ENCODE peak calls at places on chromosomes 6 and 20, in eight cellular contexts. One of them, this sample, is unnamed. For H3K4me1 and H3K9me3, the result is how much of the 10 kb centered on the place peaks cover.

GRCh38 chr6:5936611-5937010 is 70.1 kb downstream of the NRN1 start:
- DNase-seq in suprapubic skin: no peak
- DNase-seq in prostate gland: no peak
- DNase-seq in body of pancreas: no peak
- DNase-seq in A549: no peak
- DNase-seq in K562: no peak
- DNase-seq in uterus: no peak
- DNase-seq in right lobe of liver: no peak
- DNase-seq in this sample: no peak

GRCh38 chr6:116562614-116563013 is 8.7 kb upstream of the RWDD1 start:
- DNase-seq in suprapubic skin: no peak
- DNase-seq in uterus: no peak
- DNase-seq in K562: peak
- DNase-seq in A549: no peak
- DNase-seq in right lobe of liver: no peak
- DNase-seq in body of pancreas: no peak
- DNase-seq in prostate gland: no peak
- DNase-seq in this sample: no peak

GRCh38 chr6:33935439-33936080 is 131.8 kb upstream of the MLN start:
- DNase-seq in right lobe of liver: no peak
- DNase-seq in K562: no peak
- DNase-seq in suprapubic skin: no peak
- DNase-seq in prostate gland: no peak
- DNase-seq in body of pancreas: no peak
- DNase-seq in uterus: no peak
- DNase-seq in A549: no peak
- DNase-seq in this sample: no peak

GRCh38 chr6:14450133-14451040 is 332.8 kb downstream of the CD83 start:
- DNase-seq in body of pancreas: no peak
- DNase-seq in prostate gland: no peak
- DNase-seq in A549: no peak
- DNase-seq in right lobe of liver: no peak
- DNase-seq in K562: no peak
- DNase-seq in suprapubic skin: no peak
- DNase-seq in uterus: no peak
- DNase-seq in this sample: no peak

GRCh38 chr6:53829698-53830221 is 35.0 kb downstream of the LRRC1 start:
- DNase-seq in body of pancreas: no peak
- DNase-seq in suprapubic skin: no peak
- DNase-seq in right lobe of liver: no peak
- DNase-seq in K562: no peak
- DNase-seq in A549: no peak
- DNase-seq in uterus: no peak
- DNase-seq in prostate gland: no peak
- DNase-seq in this sample: peak

GRCh38 chr6:157229733-157230132 is 93.6 kb downstream of the TMEM242 start:
- DNase-seq in A549: no peak
- DNase-seq in right lobe of liver: no peak
- DNase-seq in suprapubic skin: peak
- DNase-seq in body of pancreas: no peak
- DNase-seq in K562: no peak
- DNase-seq in prostate gland: no peak
- DNase-seq in uterus: no peak
- DNase-seq in this sample: peak

GRCh38 chr6:42030585-42031506 is 19.5 kb upstream of the TAF8 start:
- DNase-seq in prostate gland: no peak
- DNase-seq in uterus: no peak
- DNase-seq in A549: no peak
- DNase-seq in body of pancreas: no peak
- DNase-seq in suprapubic skin: no peak
- DNase-seq in K562: peak
- DNase-seq in right lobe of liver: no peak
- DNase-seq in this sample: no peak

GRCh38 chr20:46388945-46389344 is 17.5 kb downstream of the ELMO2 start:
- DNase-seq in uterus: no peak
- DNase-seq in prostate gland: no peak
- DNase-seq in K562: no peak
- DNase-seq in A549: no peak
- DNase-seq in suprapubic skin: no peak
- DNase-seq in right lobe of liver: no peak
- DNase-seq in body of pancreas: no peak
- DNase-seq in this sample: no peak

GRCh38 chr6:37732688-37733087 is 35.0 kb upstream of the MDGA1 start:
- DNase-seq in body of pancreas: no peak
- DNase-seq in prostate gland: no peak
- DNase-seq in K562: no peak
- DNase-seq in uterus: no peak
- DNase-seq in A549: no peak
- DNase-seq in right lobe of liver: peak
- DNase-seq in suprapubic skin: no peak
- DNase-seq in this sample: no peak

GRCh38 chr6:57173886-57174510 is 1.9 kb downstream of the BAG2 start:
- DNase-seq in uterus: no peak
- DNase-seq in right lobe of liver: no peak
- DNase-seq in A549: peak
- DNase-seq in suprapubic skin: no peak
- DNase-seq in prostate gland: no peak
- DNase-seq in body of pancreas: no peak
- DNase-seq in K562: no peak
- DNase-seq in this sample: no peak

GRCh38 chr6:155287762-155288161 is 23.9 kb downstream of the CLDN20 start:
- DNase-seq in right lobe of liver: no peak
- DNase-seq in K562: no peak
- DNase-seq in prostate gland: no peak
- DNase-seq in A549: no peak
- DNase-seq in suprapubic skin: no peak
- DNase-seq in uterus: no peak
- DNase-seq in body of pancreas: no peak
- DNase-seq in this sample: no peak

GRCh38 chr6:37289931-37290330 is 32.0 kb upstream of the TMEM217 start:
- DNase-seq in K562: no peak
- DNase-seq in uterus: no peak
- DNase-seq in prostate gland: no peak
- DNase-seq in A549: no peak
- DNase-seq in body of pancreas: no peak
- DNase-seq in right lobe of liver: no peak
- DNase-seq in suprapubic skin: no peak
- DNase-seq in this sample: no peak

GRCh38 chr6:117907600-117908245 is 659 bp downstream of the SLC35F1 start:
- DNase-seq in K562: no peak
- DNase-seq in body of pancreas: peak
- DNase-seq in uterus: no peak
- DNase-seq in right lobe of liver: no peak
- DNase-seq in A549: no peak
- DNase-seq in suprapubic skin: no peak
- DNase-seq in prostate gland: no peak
- DNase-seq in this sample: peak

GRCh38 chr6:15299430-15300131 is 53.7 kb downstream of the JARID2 start:
- DNase-seq in K562: peak
- DNase-seq in right lobe of liver: no peak
- DNase-seq in body of pancreas: no peak
- DNase-seq in uterus: no peak
- DNase-seq in suprapubic skin: no peak
- DNase-seq in prostate gland: no peak
- DNase-seq in A549: no peak
- DNase-seq in this sample: no peak

GRCh38 chr6:138161434-138162103 is at the start of gene ARFGEF3:
- DNase-seq in K562: peak
- DNase-seq in right lobe of liver: peak
- DNase-seq in suprapubic skin: no peak
- DNase-seq in A549: peak
- DNase-seq in prostate gland: peak
- DNase-seq in body of pancreas: peak
- DNase-seq in uterus: peak
- DNase-seq in this sample: peak

GRCh38 chr20:48732081-48732829 is 95.5 kb downstream of the PREX1 start:
- DNase-seq in right lobe of liver: no peak
- DNase-seq in K562: no peak
- DNase-seq in suprapubic skin: no peak
- DNase-seq in prostate gland: peak
- DNase-seq in uterus: no peak
- DNase-seq in A549: no peak
- DNase-seq in body of pancreas: no peak
- DNase-seq in this sample: no peak

GRCh38 chr20:4073852-4074741 is 58.7 kb upstream of the RNF24 start:
- DNase-seq in suprapubic skin: no peak
- DNase-seq in K562: no peak
- DNase-seq in right lobe of liver: no peak
- DNase-seq in uterus: no peak
- DNase-seq in body of pancreas: no peak
- DNase-seq in prostate gland: no peak
- DNase-seq in A549: no peak
- DNase-seq in this sample: no peak

GRCh38 chr6:81561071-81561564 is 191.4 kb downstream of the TENT5A start:
- DNase-seq in uterus: no peak
- DNase-seq in K562: no peak
- DNase-seq in suprapubic skin: no peak
- DNase-seq in prostate gland: no peak
- DNase-seq in body of pancreas: no peak
- DNase-seq in A549: no peak
- DNase-seq in right lobe of liver: no peak
- DNase-seq in this sample: no peak

DNA sequence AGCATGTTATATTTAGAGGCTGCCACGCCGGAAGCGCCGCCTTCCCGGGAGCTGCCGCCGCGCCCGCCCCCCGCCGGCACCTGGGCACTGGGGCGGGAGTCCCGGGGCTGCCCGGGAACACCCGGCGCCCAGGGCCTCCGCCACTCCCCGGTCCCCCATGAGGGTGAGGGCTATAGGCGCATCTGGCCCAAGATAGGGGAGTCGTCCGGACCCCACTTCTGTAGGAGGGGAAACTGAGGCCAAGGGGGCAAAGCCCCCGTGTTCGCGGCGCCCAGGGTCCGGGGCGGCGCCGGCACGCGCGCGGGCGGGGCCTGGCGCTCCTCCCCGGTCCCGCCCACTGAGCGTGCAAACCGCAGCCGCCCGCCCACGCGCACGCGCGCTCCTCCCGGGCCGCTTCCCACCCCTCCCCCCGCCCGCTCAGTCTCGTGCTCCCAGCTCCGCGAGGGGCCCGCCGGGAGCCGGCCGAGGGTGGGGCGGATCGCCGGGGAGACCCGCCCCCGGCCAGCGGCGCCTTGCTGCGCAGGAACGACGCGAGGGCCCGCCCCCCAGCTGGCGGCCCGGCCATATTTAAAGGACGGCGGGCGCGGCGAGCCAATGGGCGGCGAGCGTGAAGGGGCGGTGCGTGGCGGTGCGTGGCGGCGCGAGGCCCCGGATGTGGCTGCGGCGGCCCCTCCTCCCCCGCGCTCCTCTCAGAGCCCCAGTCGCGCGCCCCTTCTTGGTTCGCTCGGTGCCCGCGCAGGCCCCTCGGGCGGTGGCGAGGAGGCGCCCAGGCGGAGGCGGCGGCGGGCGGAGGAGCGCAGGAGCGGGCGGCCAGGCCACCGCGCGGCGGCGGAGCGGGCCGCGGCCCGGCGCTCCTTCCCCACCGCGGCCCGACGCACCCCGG is at the start of gene LSM14B:
- DNase-seq in body of pancreas: peak
- DNase-seq in A549: peak
- DNase-seq in prostate gland: peak
- DNase-seq in uterus: peak
- DNase-seq in right lobe of liver: peak
- DNase-seq in K562: peak
- DNase-seq in suprapubic skin: peak
- DNase-seq in this sample: peak
- TF ChIP-seq POLR2A in body of pancreas: no peak
- TF ChIP-seq POLR2A in A549: peak
- TF ChIP-seq POLR2A in prostate gland: peak
- TF ChIP-seq POLR2A in uterus: peak
- TF ChIP-seq POLR2A in right lobe of liver: peak
- TF ChIP-seq POLR2A in K562: peak
- TF ChIP-seq POLR2A in suprapubic skin: no peak
- TF ChIP-seq POLR2A in this sample: no peak

DNA sequence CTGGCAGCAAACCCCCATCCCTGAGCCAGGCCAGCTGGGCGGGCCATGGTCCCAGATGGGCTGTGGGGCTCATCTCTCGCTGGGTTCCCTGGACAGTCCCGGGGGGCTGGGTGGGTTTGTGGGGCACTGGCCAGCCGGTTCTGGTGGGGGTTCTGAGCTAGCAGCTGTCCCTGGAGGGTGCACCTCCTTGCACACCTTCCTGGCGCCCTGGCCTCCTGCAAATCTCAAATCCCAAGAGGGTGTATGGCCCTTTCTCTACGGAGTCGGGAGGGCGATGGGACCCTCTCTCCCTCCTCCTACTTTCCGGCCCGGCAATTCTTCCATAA is 1.2 kb upstream of the LAMA5 start:
- DNase-seq in prostate gland: no peak
- DNase-seq in uterus: no peak
- DNase-seq in body of pancreas: no peak
- DNase-seq in A549: no peak
- DNase-seq in suprapubic skin: no peak
- DNase-seq in K562: no peak
- DNase-seq in right lobe of liver: no peak
- DNase-seq in this sample: no peak
- H3K4me1 ChIP-seq in prostate gland: under half
- H3K4me1 ChIP-seq in uterus: under half
- H3K4me1 ChIP-seq in body of pancreas: half or more
- H3K4me1 ChIP-seq in A549: half or more
- H3K4me1 ChIP-seq in suprapubic skin: half or more
- H3K4me1 ChIP-seq in K562: half or more
- H3K4me1 ChIP-seq in right lobe of liver: under half
- H3K4me1 ChIP-seq in this sample: half or more

DNA sequence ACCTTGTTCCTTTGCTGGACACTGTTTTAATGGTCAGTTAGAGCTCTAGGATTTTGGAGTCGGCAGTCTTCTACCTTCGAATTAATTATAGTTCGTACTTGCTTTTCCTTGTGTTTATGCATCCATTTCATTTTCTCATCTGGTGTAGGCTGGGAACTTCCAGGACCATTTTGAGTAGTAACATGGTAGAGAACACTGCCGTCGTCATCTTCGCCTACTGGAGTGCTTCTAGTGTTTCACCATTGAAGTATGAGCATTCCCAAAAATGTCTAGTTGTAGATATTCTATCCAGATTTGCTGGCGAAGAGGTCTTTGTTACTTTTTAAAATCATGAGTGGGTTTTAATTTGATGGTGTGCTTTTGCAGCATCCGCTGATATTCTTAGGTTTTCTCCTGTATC is 36.9 kb downstream of the CDYL start:
- DNase-seq in K562: no peak
- DNase-seq in prostate gland: no peak
- DNase-seq in A549: no peak
- DNase-seq in right lobe of liver: no peak
- DNase-seq in uterus: no peak
- DNase-seq in suprapubic skin: no peak
- DNase-seq in body of pancreas: no peak
- DNase-seq in this sample: no peak
- H3K9me3 ChIP-seq in K562: under half
- H3K9me3 ChIP-seq in prostate gland: under half
- H3K9me3 ChIP-seq in A549: under half
- H3K9me3 ChIP-seq in right lobe of liver: under half
- H3K9me3 ChIP-seq in uterus: under half
- H3K9me3 ChIP-seq in suprapubic skin: under half
- H3K9me3 ChIP-seq in body of pancreas: under half
- H3K9me3 ChIP-seq in this sample: under half

DNA sequence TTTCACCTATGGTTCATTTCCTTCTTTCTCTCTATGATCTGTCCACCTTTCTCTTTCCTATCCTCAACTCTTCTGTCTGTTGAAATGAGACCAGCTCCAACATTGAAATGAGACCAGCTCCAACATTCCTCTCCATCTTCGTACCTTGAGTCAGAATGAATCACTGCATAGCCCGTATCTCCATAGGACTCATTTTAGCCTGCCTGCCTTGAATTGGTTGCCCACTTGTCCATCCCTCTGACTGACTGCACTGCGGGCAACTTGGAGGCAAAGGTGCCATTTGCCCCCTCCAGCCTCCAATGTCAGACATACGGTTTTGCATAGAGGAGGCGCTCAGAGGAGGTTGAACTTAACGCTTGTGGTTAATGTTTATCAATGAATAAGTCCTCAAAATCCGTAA is 579.4 kb upstream of the MAP3K7 start:
- DNase-seq in suprapubic skin: no peak
- DNase-seq in body of pancreas: no peak
- DNase-seq in uterus: no peak
- DNase-seq in right lobe of liver: no peak
- DNase-seq in prostate gland: no peak
- DNase-seq in A549: no peak
- DNase-seq in K562: no peak
- DNase-seq in this sample: no peak
- TF ChIP-seq POLR2A in suprapubic skin: no peak
- TF ChIP-seq POLR2A in body of pancreas: no peak
- TF ChIP-seq POLR2A in uterus: no peak
- TF ChIP-seq POLR2A in right lobe of liver: no peak
- TF ChIP-seq POLR2A in prostate gland: no peak
- TF ChIP-seq POLR2A in A549: no peak
- TF ChIP-seq POLR2A in K562: no peak
- TF ChIP-seq POLR2A in this sample: no peak